ENCODE peak calls at places on chromosomes 12 and 14, in ten cellular contexts. N, I, B, M, Y, T, U, Z, S and D are unnamed samples.

GRCh38 chr12:111180830-111181726 is 187.8 kb downstream of the PHETA1 start:
- DNase-seq in I (no peak), T (peak; percentile 79), U (peak; percentile 73), S (no peak), Z (no peak), N (peak; percentile 70), Y (no peak), M (peak; percentile 59), B (peak; percentile 78), D (no peak)

GRCh38 chr12:11834104-11834812 is 184.8 kb downstream of the ETV6 start:
- DNase-seq in T (no peak), B (no peak), N (no peak), I (no peak), S (peak; percentile 20), M (no peak), Z (peak; percentile 39), U (no peak), Y (no peak), D (no peak)

GRCh38 chr12:34299802-34300193 is 277.5 kb downstream of the ALG10 start:
- DNase-seq in I (no peak), N (no peak), T (no peak), Z (no peak), M (no peak), S (no peak), Y (no peak), B (no peak), U (no peak), D (no peak)

GRCh38 chr12:114479831-114480230 is 73.9 kb upstream of the TBX5 start:
- DNase-seq in T (no peak), B (no peak), I (no peak), S (peak; percentile 87), M (no peak), N (no peak), U (no peak), Y (no peak), Z (no peak), D (no peak)

GRCh38 chr14:58805057-58805456 is 167.3 kb downstream of the DACT1 start:
- DNase-seq in Y (no peak), B (no peak), U (no peak), T (no peak), Z (peak; percentile 82), S (no peak), N (no peak), M (no peak), I (no peak), D (no peak)

GRCh38 chr14:92475037-92475436 is 38.5 kb upstream of the RIN3 start:
- DNase-seq in S (no peak), N (no peak), Z (no peak), I (no peak), T (no peak), M (no peak), B (no peak), Y (no peak), U (no peak), D (no peak)

GRCh38 chr12:94244165-94245133 is 96.1 kb downstream of the PLXNC1 start:
- DNase-seq in S (no peak), B (no peak), N (no peak), U (peak; percentile 67), Y (no peak), Z (no peak), T (no peak), I (peak; percentile 5), M (no peak), D (no peak)

GRCh38 chr12:15472036-15472435 is 149.7 kb downstream of the PTPRO start:
- DNase-seq in S (no peak), I (no peak), B (no peak), U (no peak), T (no peak), Z (no peak), M (no peak), N (no peak), Y (no peak), D (no peak)

GRCh38 chr14:71538949-71539659 is 393.1 kb upstream of the RGS6 start:
- DNase-seq in U (no peak), S (no peak), B (no peak), N (no peak), Y (no peak), M (no peak), Z (no peak), I (no peak), T (no peak), D (no peak)

GRCh38 chr14:51006781-51007211 is 62.5 kb upstream of the PYGL start:
- DNase-seq in S (no peak), I (no peak), Z (peak; percentile 91), Y (no peak), M (no peak), T (no peak), U (no peak), B (no peak), N (no peak), D (no peak)

GRCh38 chr12:20434993-20435392 is 66.7 kb downstream of the PDE3A start:
- DNase-seq in T (no peak), Y (no peak), B (no peak), I (no peak), M (no peak), S (no peak), U (no peak), Z (peak; percentile 72), N (no peak), D (no peak)

GRCh38 chr14:64770751-64771150 is 66.5 kb downstream of the PLEKHG3 start:
- DNase-seq in M (peak; percentile 29), N (no peak), I (no peak), Y (no peak), T (no peak), S (no peak), B (no peak), U (no peak), Z (no peak), D (no peak)

GRCh38 chr14:60648934-60649814 is at the start of gene SIX1:
- DNase-seq in M (peak; percentile 59), U (peak; percentile 77), I (no peak), S (peak; percentile 95), B (no peak), Z (peak; percentile 90), T (peak; percentile 47), N (peak; percentile 75), Y (no peak), D (peak; percentile 81)

GRCh38 chr12:32533971-32534590 is 134.7 kb downstream of the FGD4 start:
- DNase-seq in B (peak; percentile 91), I (no peak), U (no peak), T (peak; percentile 49), M (peak; percentile 64), Z (peak; percentile 97), S (no peak), Y (no peak), N (peak; percentile 50), D (peak; percentile 76)

GRCh38 chr12:11718105-11718504 is 68.6 kb downstream of the ETV6 start:
- DNase-seq in S (no peak), M (no peak), N (no peak), B (no peak), Y (no peak), U (no peak), I (no peak), Z (no peak), T (no peak), D (no peak)

GRCh38 chr14:38623661-38624060 is 367.8 kb upstream of the CLEC14A start:
- DNase-seq in S (no peak), B (no peak), Y (no peak), M (no peak), I (no peak), T (no peak), U (no peak), Z (peak; percentile 15), N (no peak), D (no peak)

GRCh38 chr12:38761636-38762342 is 143.6 kb downstream of the CPNE8 start:
- DNase-seq in M (no peak), N (no peak), Y (no peak), B (no peak), Z (no peak), U (no peak), T (no peak), S (no peak), I (no peak), D (no peak)

GRCh38 chr14:75877292-75877691 is 104.5 kb downstream of the TGFB3 start:
- DNase-seq in Z (peak; percentile 98), M (no peak), Y (no peak), B (no peak), T (no peak), S (no peak), I (no peak), N (no peak), U (no peak), D (no peak)
- H3K27ac ChIP-seq in Z (no peak overlapping the region), M (no peak overlapping the region), Y (no peak overlapping the region), B (no peak overlapping the region), T (peak overlapping the region; percentile 13), S (no peak overlapping the region), I (no peak overlapping the region), N (no peak overlapping the region), U (no peak overlapping the region), D (no peak overlapping the region)

GRCh38 chr12:75120202-75120774 is 89.4 kb downstream of the KCNC2 start:
- DNase-seq in M (no peak), B (no peak), Y (no peak), U (no peak), I (no peak), N (no peak), S (no peak), T (no peak), Z (peak; percentile 40), D (no peak)

GRCh38 chr12:75115748-75116147 is 93.9 kb downstream of the KCNC2 start:
- DNase-seq in U (no peak), M (no peak), I (no peak), Z (no peak), N (no peak), S (no peak), B (no peak), T (no peak), Y (no peak), D (no peak)

DNA sequence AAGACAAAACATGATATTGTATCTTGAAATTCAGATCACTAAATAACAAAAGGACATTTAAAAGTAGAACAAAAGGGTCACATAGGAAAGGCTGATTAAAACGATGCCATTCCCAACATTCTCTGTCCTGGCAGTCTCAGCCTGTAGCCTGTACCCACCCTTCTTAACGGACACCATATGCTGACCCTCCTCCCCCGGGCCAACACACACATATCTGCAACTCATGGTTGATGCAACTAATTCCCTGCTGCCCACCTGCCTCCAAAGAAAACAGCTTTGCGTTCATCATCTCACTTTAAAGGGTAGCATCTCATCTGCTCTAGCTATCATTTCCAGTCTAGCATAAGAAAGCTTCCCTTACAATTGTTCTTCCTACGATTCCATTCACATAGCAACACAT is 93.0 kb downstream of the KCNC2 start:
- DNase-seq in S (no peak), Z (no peak), B (no peak), Y (no peak), T (no peak), N (no peak), M (no peak), I (no peak), U (no peak), D (no peak)
- H3K4me3 ChIP-seq in S (no peak overlapping the region), Z (no peak overlapping the region), B (no peak overlapping the region), Y (no peak overlapping the region), T (no peak overlapping the region), N (no peak overlapping the region), M (no peak overlapping the region), I (no peak overlapping the region), U (no peak overlapping the region), D (no peak overlapping the region)

GRCh38 chr12:124862768-124863408 is 776 bp downstream of the SCARB1 start:
- DNase-seq in I (no peak), S (peak; percentile 77), N (no peak), U (no peak), Z (peak; percentile 23), M (no peak), Y (no peak), B (peak; percentile 71), T (no peak), D (peak; percentile 12)
- H3K27ac ChIP-seq in I (no peak overlapping the region), S (no peak overlapping the region), N (no peak overlapping the region), U (peak overlapping the region; percentile 42), Z (peak overlapping the region; percentile 28), M (peak overlapping the region; percentile 56), Y (peak overlapping the region; percentile 31), B (peak overlapping the region; percentile 81), T (peak overlapping the region; percentile 73), D (no peak overlapping the region)

GRCh38 chr12:113136128-113136989 is 798 bp upstream of the RASAL1 start:
- DNase-seq in T (no peak), M (no peak), Z (no peak), Y (peak; percentile 64), S (peak; percentile 88), N (no peak), B (no peak), U (no peak), I (peak; percentile 49), D (no peak)
- H3K4me3 ChIP-seq in T (no peak overlapping the region), M (peak overlapping the region; percentile 46), Z (no peak overlapping the region), Y (peak overlapping the region; percentile 48), S (peak overlapping the region; percentile 42), N (no peak overlapping the region), B (no peak overlapping the region), U (no peak overlapping the region), I (peak overlapping the region; percentile 47), D (no peak overlapping the region)